ENCODE peak calls at places on chromosome 19, in four cellular contexts. Q is H1, K is mesenchymal stem cell, D is neuronal stem cell. S is an unnamed sample.

GRCh38 chr19:47545061-47545948 is 27.6 kb downstream of the ZNF541 start:
- DNase-seq in Q (no peak), K (no peak), D (no peak), S (no peak)

GRCh38 chr19:8461376-8461775 is 16.6 kb downstream of the HNRNPM start:
- DNase-seq in Q (no peak), K (no peak), D (no peak), S (no peak)

GRCh38 chr19:991174-991931 is 7.2 kb downstream of the WDR18 start:
- DNase-seq in Q (peak; percentile 86), K (peak; percentile 56), D (no peak), S (peak; percentile 61)

GRCh38 chr19:18006895-18007604 is 920 bp upstream of the ARRDC2 start:
- DNase-seq in Q (peak; percentile 95), K (peak; percentile 81), D (peak; percentile 78), S (peak; percentile 82)

GRCh38 chr19:15584541-15585115 is 30.4 kb upstream of the CYP4F8 start:
- DNase-seq in Q (peak; percentile 91), K (no peak), D (peak; percentile 37), S (peak; percentile 81)

GRCh38 chr19:5038631-5039271 is 69.8 kb downstream of the KDM4B start:
- DNase-seq in Q (peak; percentile 62), K (peak; percentile 40), D (no peak), S (no peak)

GRCh38 chr19:6719992-6720368 is 470 bp downstream of the C3 start:
- DNase-seq in Q (no peak), K (no peak), D (no peak), S (no peak)

GRCh38 chr19:10776900-10777650 is 58.9 kb downstream of the TMED1 start:
- DNase-seq in Q (no peak), K (no peak), D (no peak), S (no peak)

GRCh38 chr19:532578-533484 is 1.3 kb downstream of the CDC34 start:
- DNase-seq in Q (peak; percentile 72), K (peak; percentile 86), D (no peak), S (peak; percentile 75)

GRCh38 chr19:49182848-49183375 is 25.3 kb downstream of the TRPM4 start:
- DNase-seq in Q (no peak), K (no peak), D (no peak), S (no peak)

GRCh38 chr19:56141416-56141992 is 417 bp downstream of the ZNF444 start:
- DNase-seq in Q (peak; percentile 60), K (peak; percentile 19), D (no peak), S (peak; percentile 58)

GRCh38 chr19:46845959-46846459 is 4.6 kb downstream of the AP2S1 start:
- DNase-seq in Q (no peak), K (no peak), D (no peak), S (no peak)

GRCh38 chr19:18675779-18676178 is 7.7 kb upstream of the CRTC1 start:
- DNase-seq in Q (peak; percentile 76), K (no peak), D (no peak), S (no peak)

DNA sequence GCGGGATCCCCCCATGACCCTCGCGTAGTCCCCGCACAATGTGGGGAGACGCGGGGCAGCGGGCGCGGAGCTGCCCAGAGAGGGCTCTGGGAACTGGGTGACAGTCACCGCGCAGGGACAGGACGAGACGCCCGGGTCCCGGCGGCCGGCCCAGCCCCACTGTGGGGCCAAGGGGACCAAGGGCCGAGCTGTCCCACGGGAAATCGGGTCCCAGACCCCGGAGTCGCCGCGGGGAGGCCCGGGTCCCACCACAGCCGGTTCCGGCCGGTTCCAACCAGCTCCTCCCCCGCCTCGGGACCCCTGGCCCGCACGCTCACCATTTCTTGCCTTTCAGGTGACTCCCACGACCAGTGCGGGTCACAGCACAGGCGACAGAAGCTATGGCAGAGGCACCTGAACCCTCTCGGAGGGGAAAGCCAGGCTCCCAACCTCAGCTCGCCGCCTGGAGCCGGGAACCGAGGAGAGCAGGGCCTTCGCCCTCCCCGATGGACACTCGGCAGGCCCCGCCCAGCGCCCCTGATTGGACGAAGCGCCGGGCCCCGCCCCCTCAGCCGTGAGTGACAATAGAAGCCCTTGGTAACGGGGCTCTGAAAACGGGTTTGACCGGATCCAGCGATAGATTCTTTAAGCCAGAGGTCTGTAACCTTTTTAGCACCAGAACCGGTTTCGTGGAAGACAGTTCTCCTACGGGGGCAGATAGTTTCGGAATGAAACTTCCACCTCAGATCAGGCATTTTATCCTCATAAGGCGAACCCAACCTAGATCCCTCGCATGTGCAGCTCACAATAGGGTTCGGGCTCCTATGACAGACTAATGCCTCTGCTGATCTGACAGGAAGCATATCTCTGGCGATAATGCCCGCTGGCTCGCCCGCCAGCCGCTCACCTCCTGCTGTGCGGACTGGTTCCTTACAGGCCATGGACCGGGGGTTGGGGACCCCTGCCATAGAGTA is at the start of gene ZNF433:
- DNase-seq in Q (peak; percentile 99), K (peak; percentile 89), D (peak; percentile 86), S (peak; percentile 100)
- H3K4me3 ChIP-seq in Q (peak within 1 kb of the TSS; percentile 80), K (peak within 1 kb of the TSS; percentile 96), D (peak within 1 kb of the TSS; percentile 70), S (peak within 1 kb of the TSS; percentile 91)

GRCh38 chr19:53882391-53883050 is 524 bp downstream of the PRKCG start:
- DNase-seq in Q (peak; percentile 63), K (no peak), D (no peak), S (no peak)

GRCh38 chr19:53883231-53883661 is 1.2 kb downstream of the PRKCG start:
- DNase-seq in Q (peak; percentile 70), K (no peak), D (no peak), S (no peak)

GRCh38 chr19:53880716-53881481 is 1.1 kb upstream of the PRKCG start:
- DNase-seq in Q (no peak), K (peak; percentile 46), D (no peak), S (no peak)

GRCh38 chr19:53883741-53884140 is 1.7 kb downstream of the PRKCG start:
- DNase-seq in Q (no peak), K (no peak), D (no peak), S (no peak)

DNA sequence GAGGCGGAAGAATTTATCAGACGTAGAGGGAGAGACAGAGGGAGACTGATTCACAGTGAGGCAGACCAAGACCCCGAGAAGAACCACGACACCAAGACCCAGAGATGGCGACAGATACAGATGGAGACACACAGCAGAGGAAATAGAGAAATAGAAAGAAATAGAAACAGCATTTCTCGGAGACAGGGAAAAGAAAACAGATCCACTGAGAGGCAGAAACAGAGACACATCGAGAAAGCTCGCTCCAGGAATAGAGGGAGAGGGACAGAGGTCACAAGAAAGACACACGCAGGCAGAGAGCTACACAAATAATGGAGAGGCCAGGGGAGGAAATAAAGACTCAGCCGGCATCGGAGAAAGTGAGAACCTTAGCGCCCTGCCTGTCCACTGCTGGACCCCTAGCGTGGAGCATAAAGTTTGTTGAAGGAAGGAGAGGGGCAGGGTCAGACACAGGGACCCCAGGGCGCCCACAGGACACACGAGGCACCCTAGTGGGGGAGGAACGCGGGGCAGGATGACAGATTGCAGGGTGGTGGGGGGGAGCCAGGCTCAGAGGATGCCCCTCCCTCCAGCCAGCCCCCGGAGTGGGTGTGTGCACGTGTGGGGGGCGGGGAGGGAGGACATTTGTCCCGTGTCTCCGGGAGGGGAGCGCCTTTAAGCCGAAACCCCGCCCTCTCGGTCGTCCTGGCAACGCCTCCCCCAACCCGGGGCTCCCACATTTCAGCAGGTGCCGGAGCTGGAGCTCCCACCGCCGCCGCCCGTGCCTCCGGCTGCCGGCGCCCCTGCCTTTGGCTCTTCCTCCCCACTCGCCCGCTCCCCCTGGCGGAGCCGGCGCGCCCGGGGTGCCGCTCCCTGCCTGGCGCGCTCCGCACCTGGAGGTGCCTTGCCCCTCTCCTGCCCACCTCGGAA is at the start of gene PRKCG:
- DNase-seq in Q (peak; percentile 89), K (peak; percentile 67), D (peak; percentile 78), S (no peak)
- H2BK12ac ChIP-seq in Q (peak within 1 kb of the TSS; percentile 92), K (peak within 1 kb of the TSS; percentile 37), D (no peak within 1 kb of the TSS), S (no peak within 1 kb of the TSS)

DNA sequence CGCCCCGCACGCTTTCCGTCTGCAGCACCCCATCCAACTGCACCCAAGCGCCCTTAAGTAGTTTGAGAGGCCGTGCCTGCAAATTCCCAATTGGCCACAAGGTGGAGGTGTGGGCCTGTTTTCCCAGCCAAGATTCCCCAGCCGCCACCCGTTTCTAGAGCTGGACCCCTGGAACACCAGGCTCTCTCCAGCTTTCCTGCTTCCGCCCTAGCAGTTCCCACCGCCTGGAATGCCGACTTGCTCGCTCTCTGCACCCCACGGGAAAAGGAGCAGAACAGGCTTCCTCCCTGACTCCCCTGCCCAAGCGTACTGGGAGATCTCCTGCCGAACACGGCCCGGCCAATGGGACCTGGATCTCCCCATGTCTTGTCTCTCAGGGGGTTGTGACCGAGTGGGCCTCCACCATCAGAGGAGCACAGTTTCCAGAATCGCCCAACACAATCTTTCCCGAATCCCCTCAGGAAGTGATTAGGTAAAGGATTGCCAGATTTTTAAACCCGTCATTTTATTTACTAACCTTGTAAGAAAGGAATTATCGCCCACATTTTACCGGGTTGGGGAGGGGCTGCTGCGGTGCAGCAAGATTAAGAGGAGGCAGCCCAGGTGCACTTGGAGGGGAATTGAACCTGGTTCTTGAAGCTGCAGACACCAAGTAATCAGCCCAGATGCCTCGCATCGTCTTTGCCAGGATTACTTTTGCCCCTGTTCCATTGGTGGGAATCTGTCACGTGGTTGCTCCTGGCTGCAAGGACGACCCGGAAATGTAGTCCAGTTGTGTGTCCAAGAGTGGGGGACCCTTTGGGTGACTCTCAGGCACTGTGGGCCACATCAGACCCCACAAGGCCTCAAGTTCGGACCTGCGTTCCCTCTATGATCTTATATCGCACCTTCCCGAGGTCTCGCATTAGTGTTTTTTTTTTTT is 3.5 kb upstream of the NAPSA start:
- DNase-seq in Q (peak; percentile 95), K (peak; percentile 83), D (peak; percentile 76), S (peak; percentile 72)
- H2BK5ac ChIP-seq in Q (peak overlapping the region; percentile 36), K (no peak overlapping the region), D (no peak overlapping the region), S (no peak overlapping the region)

DNA sequence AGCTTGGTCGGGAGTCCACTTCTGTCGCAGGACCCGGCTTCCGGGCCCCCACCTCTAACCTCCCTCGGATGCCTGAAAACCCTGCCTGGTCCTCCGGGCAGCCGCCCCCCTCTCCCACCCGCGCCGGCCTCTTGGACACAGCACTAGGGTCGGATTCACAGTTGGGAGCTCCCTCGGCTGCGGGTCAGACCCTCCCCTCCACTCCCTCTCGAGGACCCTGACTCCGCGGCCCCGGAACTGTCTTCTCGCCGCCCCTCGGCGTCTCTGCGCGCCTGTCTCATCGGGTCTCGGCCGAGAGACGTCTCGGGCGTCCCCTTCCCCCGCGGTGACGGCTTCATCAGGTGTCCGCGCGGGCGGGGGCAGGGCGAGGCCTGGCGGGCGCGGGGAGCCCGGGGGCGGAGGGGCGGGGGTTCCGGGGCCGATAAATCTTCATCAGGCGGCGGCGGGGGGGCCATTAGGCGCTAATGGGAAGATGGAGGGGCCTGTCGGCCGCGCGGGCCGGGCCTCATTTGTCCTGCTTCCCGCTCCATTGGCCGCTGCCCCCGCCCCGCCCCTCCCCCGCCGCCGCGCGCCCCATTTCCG is 11.7 kb upstream of the ERFL start:
- DNase-seq in Q (peak; percentile 74), K (no peak), D (no peak), S (no peak)
- H3K4me3 ChIP-seq in Q (peak overlapping the region; percentile 88), K (peak overlapping the region; percentile 62), D (peak overlapping the region; percentile 55), S (no peak overlapping the region)

DNA sequence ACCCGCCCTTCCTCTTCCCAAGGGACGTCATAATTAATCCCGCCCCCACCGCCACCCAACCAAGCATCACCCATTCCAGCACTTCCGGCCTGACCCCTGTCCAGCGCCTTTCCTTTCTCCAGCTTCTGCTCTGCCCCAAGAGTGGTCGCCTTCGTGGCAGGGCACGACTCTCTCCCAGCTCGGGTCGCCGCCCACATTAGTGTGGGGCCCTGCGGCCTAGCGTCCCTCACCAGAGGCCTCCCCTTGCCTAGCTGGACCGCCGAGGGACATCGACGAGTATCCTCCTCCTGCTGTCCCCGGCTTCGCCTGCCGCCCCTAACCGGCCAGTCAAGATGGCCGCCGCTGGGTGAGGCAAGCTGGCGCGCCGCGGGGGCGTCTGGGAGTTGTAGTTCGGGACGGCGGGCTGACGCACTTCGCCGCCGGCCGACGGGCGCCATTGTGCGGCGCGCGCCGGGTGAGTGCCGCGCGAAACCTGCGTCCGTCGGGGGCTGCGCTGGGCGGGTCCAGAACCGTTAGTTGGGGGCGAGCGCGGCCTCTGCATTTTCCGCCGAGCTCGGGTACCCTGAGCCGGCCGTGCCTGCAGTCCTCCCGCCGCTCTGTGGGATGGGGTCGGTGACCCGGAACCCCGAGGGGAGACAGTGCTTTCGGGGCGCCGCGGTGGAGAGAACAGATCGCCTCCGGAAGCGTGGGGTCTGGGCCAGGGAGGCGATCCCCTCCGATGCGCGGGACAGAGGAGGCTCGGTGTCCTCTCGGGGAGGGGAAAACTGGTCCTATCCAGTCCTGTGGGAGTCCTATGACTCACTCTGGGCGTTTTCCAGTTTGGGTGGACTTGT is at the start of gene ZNF274:
- DNase-seq in Q (peak; percentile 97), K (peak; percentile 92), D (peak; percentile 94), S (peak; percentile 89)
- H2BK12ac ChIP-seq in Q (peak within 1 kb of the TSS; percentile 97), K (no peak within 1 kb of the TSS), D (no peak within 1 kb of the TSS), S (peak within 1 kb of the TSS; percentile 16)

S was measured in trophoblast cell.